ENCODE peak calls at places on chromosomes 4 and X, in nine cellular contexts. F is heart right ventricle, S is SK-N-SH, X is transverse colon, R is ovary, Y is mesenchymal stem cell, Z is PC-3, Q is esophagus squamous epithelium, I is pancreas. U is an unnamed sample. For H3K4me1, the result is how much of the 10 kb centered on the place peaks cover.

GRCh38 chr4:17030543-17030942 is 132.1 kb upstream of the LDB2 start:
- DNase-seq in F (no peak), S (no peak), X (no peak), R (no peak), Y (peak), Z (peak), Q (no peak), I (no peak), U (no peak)

GRCh38 chr4:22268350-22269025 is 247.4 kb downstream of the ADGRA3 start:
- DNase-seq in F (no peak), S (no peak), X (no peak), R (no peak), Y (no peak), Z (peak), Q (no peak), I (peak), U (no peak)

GRCh38 chrX:115226929-115227328 is 7.0 kb downstream of the LRCH2 start:
- DNase-seq in F (no peak), S (peak), X (no peak), R (no peak), Y (peak), Z (peak), Q (no peak), I (no peak), U (no peak)

GRCh38 chrX:39577206-39577605 is 520.6 kb downstream of the BCOR start:
- DNase-seq in F (no peak), S (no peak), X (no peak), R (no peak), Y (peak), Z (peak), Q (no peak), I (no peak), U (no peak)

GRCh38 chrX:100636321-100636991 is at the start of gene TSPAN6:
- DNase-seq in F (peak), S (peak), X (peak), R (peak), Y (peak), Z (peak), Q (no peak), I (peak), U (peak)

GRCh38 chrX:12236156-12236555 is 97.9 kb downstream of the FRMPD4 start:
- DNase-seq in F (no peak), S (no peak), X (no peak), R (no peak), Y (no peak), Z (no peak), Q (no peak), I (no peak), U (no peak)

GRCh38 chr4:127370495-127371069 is 262.2 kb upstream of the INTU start:
- DNase-seq in F (peak), S (no peak), X (peak), R (no peak), Y (peak), Z (no peak), Q (no peak), I (no peak), U (peak)

GRCh38 chr4:33649015-33649414 is 2595.3 kb downstream of the ARAP2 start:
- DNase-seq in F (no peak), S (no peak), X (no peak), R (no peak), Y (peak), Z (peak), Q (no peak), I (no peak), U (no peak)

GRCh38 chr4:146577111-146577510 is 55.4 kb upstream of the SLC10A7 start:
- DNase-seq in F (no peak), S (no peak), X (no peak), R (no peak), Y (no peak), Z (no peak), Q (no peak), I (no peak), U (no peak)

GRCh38 chr4:109419679-109420078 is 13.9 kb upstream of the SEC24B start:
- DNase-seq in F (no peak), S (no peak), X (no peak), R (no peak), Y (no peak), Z (no peak), Q (no peak), I (no peak), U (no peak)

GRCh38 chr4:108637856-108638255 is 12.5 kb upstream of the OSTC start:
- DNase-seq in F (no peak), S (no peak), X (no peak), R (no peak), Y (peak), Z (no peak), Q (no peak), I (no peak), U (no peak)

GRCh38 chrX:56033495-56034180 is 198.5 kb upstream of the KLF8 start:
- DNase-seq in F (no peak), S (no peak), X (no peak), R (no peak), Y (no peak), Z (no peak), Q (no peak), I (no peak), U (no peak)

GRCh38 chr4:13559414-13559813 is 15.1 kb upstream of the NKX3-2 start:
- DNase-seq in F (no peak), S (no peak), X (no peak), R (no peak), Y (peak), Z (peak), Q (no peak), I (no peak), U (no peak)

GRCh38 chr4:186554890-186555827 is at the start of gene MTNR1A:
- DNase-seq in F (no peak), S (peak), X (peak), R (no peak), Y (peak), Z (no peak), Q (no peak), I (peak), U (no peak)

GRCh38 chrX:121195719-121196118 is 148.3 kb downstream of the GLUD2 start:
- DNase-seq in F (no peak), S (no peak), X (no peak), R (no peak), Y (no peak), Z (no peak), Q (no peak), I (no peak), U (no peak)

GRCh38 chr4:150318971-150319370 is 240.7 kb downstream of the DCLK2 start:
- DNase-seq in F (no peak), S (no peak), X (no peak), R (no peak), Y (no peak), Z (no peak), Q (no peak), I (no peak), U (no peak)

GRCh38 chr4:82989567-82990429 is 20.8 kb downstream of the LIN54 start:
- DNase-seq in F (no peak), S (no peak), X (no peak), R (no peak), Y (peak), Z (no peak), Q (no peak), I (no peak), U (no peak)

GRCh38 chrX:136214551-136214950 is 36.6 kb downstream of the MAP7D3 start:
- DNase-seq in F (no peak), S (no peak), X (no peak), R (no peak), Y (peak), Z (peak), Q (no peak), I (no peak), U (no peak)

GRCh38 chr4:25330905-25331816 is 18.6 kb downstream of the ZCCHC4 start:
- DNase-seq in F (no peak), S (no peak), X (no peak), R (no peak), Y (peak), Z (no peak), Q (no peak), I (no peak), U (no peak)

GRCh38 chr4:89316931-89317366 is 9.3 kb upstream of the GPRIN3 start:
- DNase-seq in F (no peak), S (no peak), X (no peak), R (no peak), Y (peak), Z (peak), Q (no peak), I (no peak), U (no peak)

GRCh38 chr4:78772526-78773084 is 3.5 kb upstream of the BMP2K start:
- DNase-seq in F (no peak), S (no peak), X (no peak), R (no peak), Y (no peak), Z (no peak), Q (no peak), I (no peak), U (no peak)
- H3K4me1 ChIP-seq in F (under half), S (under half), X (under half), R (under half), Y (under half), Z (under half), Q (under half), I (under half), U (under half)

GRCh38 chr4:149238097-149238496 is 577.5 kb downstream of the IQCM start:
- DNase-seq in F (no peak), S (no peak), X (no peak), R (no peak), Y (no peak), Z (no peak), Q (no peak), I (no peak), U (no peak)

DNA sequence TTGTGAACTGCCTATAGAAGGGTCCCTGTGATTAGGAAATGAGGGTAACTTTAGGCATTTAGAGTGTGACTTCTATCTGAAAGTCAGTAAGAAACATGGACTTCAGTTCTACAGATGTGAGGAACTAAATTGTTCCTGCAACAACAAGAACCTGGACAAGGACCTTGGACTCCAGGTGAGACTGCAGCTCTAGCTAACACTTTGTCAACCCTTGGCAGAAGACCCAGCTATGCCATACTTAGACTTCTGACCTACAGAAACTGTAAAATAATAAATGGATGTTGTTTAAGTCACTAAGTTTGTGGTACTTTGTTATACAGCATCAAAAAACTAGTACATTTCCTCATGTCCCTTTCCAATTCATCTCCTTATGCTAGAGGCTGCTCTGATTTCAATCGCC is 580.8 kb downstream of the IQCM start:
- DNase-seq in F (no peak), S (no peak), X (no peak), R (no peak), Y (no peak), Z (no peak), Q (no peak), I (no peak), U (no peak)
- H3K27ac ChIP-seq in F (no peak), S (no peak), X (no peak), R (no peak), Y (no peak), Z (no peak), Q (no peak), I (no peak), U (no peak)

GRCh38 chrX:66019310-66019652 is 20.6 kb downstream of the VSIG4 start:
- DNase-seq in F (no peak), S (no peak), X (no peak), R (no peak), Y (no peak), Z (no peak), Q (no peak), I (no peak), U (no peak)
- H3K4me1 ChIP-seq in F (half or more), S (under half), X (under half), R (under half), Y (under half), Z (under half), Q (under half), I (under half), U (under half)

DNA sequence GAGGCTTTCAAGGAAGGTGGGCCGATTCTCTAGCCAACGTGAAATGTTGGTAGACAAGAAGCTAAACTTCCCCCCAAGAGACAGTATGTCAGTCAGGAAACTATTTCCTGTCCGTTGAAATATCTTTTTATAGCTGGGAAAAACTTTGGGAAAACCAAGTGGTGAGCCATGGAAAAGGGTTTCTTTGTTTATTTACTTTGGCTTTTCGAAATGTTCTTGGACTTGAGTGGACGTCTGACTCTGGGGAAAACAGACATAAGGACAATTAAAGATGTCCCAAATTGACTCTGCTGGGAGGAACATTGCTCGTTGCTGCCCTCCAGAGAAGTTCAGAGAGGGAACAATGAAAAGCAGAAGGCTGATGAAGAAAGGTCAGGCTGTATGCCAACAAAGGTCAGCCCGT is 295.4 kb downstream of the RAPGEF2 start:
- DNase-seq in F (peak), S (no peak), X (no peak), R (no peak), Y (peak), Z (no peak), Q (no peak), I (no peak), U (no peak)
- H3K27ac ChIP-seq in F (peak), S (peak), X (no peak), R (no peak), Y (no peak), Z (no peak), Q (peak), I (no peak), U (peak)

GRCh38 chr4:118975487-118976192 is 87.0 kb downstream of the SYNPO2 start:
- DNase-seq in F (no peak), S (no peak), X (no peak), R (no peak), Y (no peak), Z (no peak), Q (no peak), I (no peak), U (no peak)

GRCh38 chr4:118974758-118975157 is 86.1 kb downstream of the SYNPO2 start:
- DNase-seq in F (no peak), S (no peak), X (no peak), R (no peak), Y (no peak), Z (peak), Q (no peak), I (no peak), U (no peak)

GRCh38 chr4:118969359-118969758 is 80.7 kb downstream of the SYNPO2 start:
- DNase-seq in F (peak), S (peak), X (peak), R (peak), Y (peak), Z (peak), Q (no peak), I (no peak), U (peak)

GRCh38 chr4:118972167-118972566 is 83.5 kb downstream of the SYNPO2 start:
- DNase-seq in F (no peak), S (no peak), X (no peak), R (no peak), Y (no peak), Z (no peak), Q (no peak), I (no peak), U (no peak)

GRCh38 chr4:118973295-118973694 is 84.6 kb downstream of the SYNPO2 start:
- DNase-seq in F (no peak), S (no peak), X (no peak), R (no peak), Y (no peak), Z (peak), Q (no peak), I (no peak), U (no peak)
- H3K4me1 ChIP-seq in F (half or more), S (under half), X (under half), R (under half), Y (under half), Z (under half), Q (under half), I (under half), U (under half)

DNA sequence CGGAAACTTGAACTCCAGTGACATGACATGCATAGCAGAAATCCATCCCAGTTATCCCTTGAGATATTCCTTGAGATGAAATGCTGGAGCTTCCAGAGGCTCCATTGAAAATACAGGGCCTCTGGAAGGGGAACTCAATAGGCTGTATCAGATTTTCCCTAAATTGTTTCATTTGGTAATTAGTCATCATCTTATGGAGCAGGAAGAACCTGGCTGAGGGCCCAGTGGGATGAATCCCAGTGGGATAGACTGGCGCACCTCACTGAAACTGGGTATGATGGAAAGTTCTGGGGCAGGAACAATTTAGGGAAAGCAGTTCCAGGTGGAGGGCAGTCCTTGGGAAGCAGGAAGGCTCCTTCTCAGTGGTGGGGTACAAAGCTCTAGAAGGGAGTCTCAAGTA is 307.8 kb upstream of the DIPK2B start:
- DNase-seq in F (no peak), S (no peak), X (no peak), R (no peak), Y (peak), Z (peak), Q (no peak), I (no peak), U (no peak)
- H3K27ac ChIP-seq in F (no peak), S (peak), X (peak), R (no peak), Y (no peak), Z (peak), Q (peak), I (no peak), U (no peak)

GRCh38 chr4:168800926-168801325 is 209.1 kb downstream of the CBR4 start:
- DNase-seq in F (no peak), S (no peak), X (no peak), R (no peak), Y (no peak), Z (no peak), Q (no peak), I (no peak), U (no peak)

GRCh38 chr4:168811207-168811606 is 198.8 kb downstream of the CBR4 start:
- DNase-seq in F (no peak), S (no peak), X (no peak), R (no peak), Y (no peak), Z (no peak), Q (no peak), I (no peak), U (no peak)

GRCh38 chr4:168803727-168804126 is 206.3 kb downstream of the CBR4 start:
- DNase-seq in F (no peak), S (no peak), X (no peak), R (no peak), Y (peak), Z (no peak), Q (no peak), I (no peak), U (no peak)

GRCh38 chr4:168802222-168802621 is 207.8 kb downstream of the CBR4 start:
- DNase-seq in F (no peak), S (no peak), X (no peak), R (no peak), Y (no peak), Z (no peak), Q (no peak), I (no peak), U (no peak)

GRCh38 chr4:168805341-168805740 is 204.7 kb downstream of the CBR4 start:
- DNase-seq in F (no peak), S (no peak), X (no peak), R (no peak), Y (peak), Z (no peak), Q (no peak), I (no peak), U (no peak)
- H3K4me1 ChIP-seq in F (under half), S (under half), X (under half), R (under half), Y (under half), Z (under half), Q (under half), I (under half), U (under half)

DNA sequence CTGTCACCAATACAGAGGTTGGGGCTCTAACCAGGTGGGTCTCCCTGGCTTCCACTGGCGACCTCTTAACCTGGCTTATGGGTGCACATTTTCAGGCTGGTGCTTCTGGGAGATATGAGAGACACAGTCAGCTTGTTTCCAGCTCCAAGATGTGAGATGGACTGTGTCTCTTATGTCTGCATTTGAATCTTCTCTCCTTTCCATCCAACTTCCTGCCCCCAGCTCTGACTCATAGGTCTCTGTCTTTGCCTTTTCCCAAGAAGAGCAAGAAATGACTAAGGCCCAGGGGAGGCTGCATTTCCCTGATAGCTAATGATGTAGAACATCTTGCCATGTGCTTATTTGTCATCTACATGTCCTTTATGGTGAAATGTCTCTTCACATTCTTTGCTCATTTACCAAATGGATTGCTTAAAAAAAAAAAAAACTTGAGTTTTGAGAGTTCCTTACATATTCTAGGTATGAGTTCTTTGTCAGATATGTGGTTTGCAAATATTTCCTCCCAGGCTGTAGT is 3.2 kb upstream of the UXT start:
- DNase-seq in F (no peak), S (no peak), X (no peak), R (peak), Y (peak), Z (peak), Q (no peak), I (no peak), U (no peak)
- H3K27ac ChIP-seq in F (no peak), S (peak), X (no peak), R (no peak), Y (peak), Z (peak), Q (no peak), I (no peak), U (no peak)

GRCh38 chr4:9970399-9971011 is 50.8 kb downstream of the SLC2A9 start:
- DNase-seq in F (no peak), S (no peak), X (peak), R (no peak), Y (no peak), Z (no peak), Q (no peak), I (no peak), U (no peak)
- H3K4me1 ChIP-seq in F (under half), S (under half), X (under half), R (under half), Y (under half), Z (under half), Q (under half), I (under half), U (under half)

DNA sequence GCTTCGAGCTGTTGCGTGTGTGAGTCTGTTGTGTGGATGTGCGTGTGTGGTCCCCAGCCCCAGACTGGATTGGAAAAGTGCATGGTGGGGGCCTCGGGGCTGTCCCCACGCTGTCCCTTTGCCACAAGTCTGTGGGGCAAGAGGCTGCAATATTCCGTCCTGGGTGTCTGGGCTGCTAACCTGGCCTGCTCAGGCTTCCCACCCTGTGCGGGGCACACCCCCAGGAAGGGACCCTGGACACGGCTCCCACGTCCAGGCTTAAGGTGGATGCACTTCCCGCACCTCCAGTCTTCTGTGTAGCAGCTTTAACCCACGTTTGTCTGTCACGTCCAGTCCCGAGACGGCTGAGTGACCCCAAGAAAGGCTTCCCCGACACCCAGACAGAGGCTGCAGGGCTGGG is 8.4 kb downstream of the SLC6A8 start:
- DNase-seq in F (no peak), S (no peak), X (no peak), R (no peak), Y (no peak), Z (no peak), Q (no peak), I (no peak), U (no peak)
- H3K27ac ChIP-seq in F (no peak), S (no peak), X (no peak), R (no peak), Y (no peak), Z (no peak), Q (no peak), I (no peak), U (no peak)